ENCODE peak calls at places on chromosomes 12 and 14, in eight cellular contexts. P is neural progenitor cell, Q is OCI-LY7, A is MM.1S, M is GM23248, J is HCT116, H is SK-N-SH, K is PC-3. Z is an unnamed sample.

GRCh38 chr12:100926669-100927248 is 132.2 kb downstream of the ANO4 start:
- DNase-seq in M (peak; percentile 17), J (peak; percentile 48), H (no peak), K (peak; percentile 32), Q (no peak), P (peak; percentile 84), A (no peak), Z (peak; percentile 94)

GRCh38 chr12:64621257-64621942 is 11.1 kb downstream of the RASSF3 start:
- DNase-seq in K (no peak), M (peak; percentile 43), J (no peak), A (no peak), H (no peak), P (no peak), Q (peak; percentile 91), Z (no peak)

GRCh38 chr12:109888179-109889020 is 8.1 kb upstream of the GLTP start:
- DNase-seq in M (peak; percentile 98), J (peak; percentile 50), A (no peak), P (no peak), K (peak; percentile 90), H (no peak), Q (peak; percentile 69), Z (no peak)

GRCh38 chr14:23055621-23056256 is 1.6 kb downstream of the CDH24 start:
- DNase-seq in M (peak; percentile 53), Q (no peak), H (peak; percentile 96), J (no peak), A (no peak), K (no peak), P (no peak), Z (no peak)

GRCh38 chr12:6752931-6753771 is at the start of gene MLF2:
- DNase-seq in Q (peak; percentile 97), A (peak; percentile 98), H (peak; percentile 99), P (peak; percentile 97), J (peak; percentile 97), K (peak; percentile 95), M (peak; percentile 99), Z (peak; percentile 85)

GRCh38 chr12:65638324-65638723 is 186.0 kb upstream of the HMGA2 start:
- DNase-seq in H (no peak), A (no peak), M (no peak), P (peak; percentile 14), Q (no peak), K (no peak), J (no peak), Z (no peak)

GRCh38 chr12:71135812-71136176 is 22.0 kb downstream of the TSPAN8 start:
- DNase-seq in K (peak; percentile 89), H (no peak), M (no peak), A (no peak), J (no peak), Q (no peak), P (peak; percentile 9), Z (peak; percentile 26)

GRCh38 chr12:26651036-26651435 is 182.0 kb downstream of the ITPR2 start:
- DNase-seq in K (no peak), P (no peak), Q (no peak), J (no peak), M (no peak), A (no peak), H (no peak), Z (no peak)

GRCh38 chr12:61880186-61880585 is 380.0 kb upstream of the USP15 start:
- DNase-seq in K (no peak), J (no peak), Q (no peak), H (no peak), A (no peak), M (no peak), P (no peak), Z (no peak)

GRCh38 chr12:27343255-27344000 is 10.8 kb downstream of the BMAL2 start:
- DNase-seq in Q (no peak), J (no peak), P (no peak), M (peak; percentile 94), A (no peak), H (no peak), K (peak; percentile 99), Z (peak; percentile 28)

GRCh38 chr12:42589465-42590323 is at the start of gene PRICKLE1:
- DNase-seq in J (no peak), M (peak; percentile 86), K (peak; percentile 57), Q (peak; percentile 46), H (peak; percentile 90), P (peak; percentile 81), A (peak; percentile 61), Z (peak; percentile 67)

GRCh38 chr14:104246401-104247335 is 108.3 kb downstream of the KIF26A start:
- DNase-seq in K (peak; percentile 9), M (no peak), H (no peak), P (no peak), J (no peak), A (no peak), Q (no peak), Z (no peak)

GRCh38 chr12:52210925-52211650 is 19.3 kb upstream of the KRT80 start:
- DNase-seq in P (no peak), K (no peak), H (no peak), M (no peak), Q (no peak), A (no peak), J (no peak), Z (no peak)

GRCh38 chr12:38921025-38921677 is 15.8 kb upstream of the CPNE8 start:
- DNase-seq in M (peak; percentile 70), Q (peak; percentile 43), H (peak; percentile 25), J (peak; percentile 69), K (peak; percentile 92), P (peak; percentile 72), A (peak; percentile 82), Z (peak; percentile 77)

GRCh38 chr12:54571166-54571856 is 17.1 kb downstream of the PPP1R1A start:
- DNase-seq in M (peak; percentile 20), A (no peak), J (no peak), Q (no peak), K (no peak), H (no peak), P (peak; percentile 69), Z (peak; percentile 88)

GRCh38 chr12:118358607-118359540 is 13.8 kb downstream of the TAOK3 start:
- DNase-seq in A (no peak), K (no peak), H (no peak), M (no peak), Q (peak; percentile 50), J (no peak), P (no peak), Z (no peak)

GRCh38 chr12:2795291-2796186 is 769 bp downstream of the FKBP4 start:
- DNase-seq in P (peak; percentile 77), K (peak; percentile 49), A (peak; percentile 66), H (peak; percentile 97), J (no peak), Q (peak; percentile 72), M (peak; percentile 83), Z (peak; percentile 79)

GRCh38 chr12:88856201-88856600 is 275.9 kb upstream of the KITLG start:
- DNase-seq in P (no peak), A (no peak), K (no peak), M (no peak), Q (no peak), J (no peak), H (no peak), Z (no peak)

GRCh38 chr12:58776144-58776543 is 144.2 kb downstream of the LRIG3 start:
- DNase-seq in P (no peak), K (no peak), J (no peak), H (no peak), Q (no peak), A (no peak), M (no peak), Z (no peak)

GRCh38 chr12:32542550-32543229 is 136.4 kb upstream of the DNM1L start:
- DNase-seq in A (no peak), K (no peak), J (no peak), Q (no peak), H (no peak), P (no peak), M (no peak), Z (no peak)

GRCh38 chr12:32544893-32545292 is 134.2 kb upstream of the DNM1L start:
- DNase-seq in P (no peak), Q (peak; percentile 53), J (no peak), A (no peak), M (no peak), K (no peak), H (no peak), Z (no peak)

GRCh38 chr12:32548691-32549412 is 130.2 kb upstream of the DNM1L start:
- DNase-seq in J (no peak), K (no peak), A (no peak), M (peak; percentile 71), Q (no peak), P (no peak), H (no peak), Z (no peak)

GRCh38 chr12:32546272-32546671 is 132.8 kb upstream of the DNM1L start:
- DNase-seq in P (no peak), Q (no peak), M (no peak), K (no peak), H (no peak), J (no peak), A (no peak), Z (no peak)

GRCh38 chr12:32545413-32545970 is 133.6 kb upstream of the DNM1L start:
- DNase-seq in M (no peak), Q (peak; percentile 50), H (no peak), J (no peak), P (no peak), K (no peak), A (no peak), Z (no peak)
- TF ChIP-seq EZH2phosphoT487 in M (no peak), Q (no peak), H (no peak), J (no peak), P (no peak), K (no peak), A (no peak), Z (no peak)

GRCh38 chr14:53571990-53572389 is 384.6 kb downstream of the BMP4 start:
- DNase-seq in K (no peak), A (no peak), Q (no peak), M (no peak), P (peak; percentile 29), H (peak; percentile 44), J (no peak), Z (peak; percentile 65)
- TF ChIP-seq EZH2phosphoT487 in K (no peak), A (no peak), Q (no peak), M (no peak), P (no peak), H (no peak), J (no peak), Z (no peak)

GRCh38 chr12:30823764-30824163 is 69.0 kb upstream of the CAPRIN2 start:
- DNase-seq in A (no peak), Q (no peak), J (no peak), K (no peak), P (no peak), M (no peak), H (no peak), Z (peak; percentile 45)
- TF ChIP-seq EZH2phosphoT487 in A (no peak), Q (no peak), J (no peak), K (no peak), P (no peak), M (no peak), H (no peak), Z (no peak)

GRCh38 chr12:86196465-86196864 is 59.7 kb downstream of the MGAT4C start:
- DNase-seq in A (no peak), K (no peak), J (no peak), P (no peak), M (no peak), Q (no peak), H (no peak), Z (no peak)

GRCh38 chr12:86194721-86195120 is 61.5 kb downstream of the MGAT4C start:
- DNase-seq in P (no peak), H (no peak), M (no peak), J (no peak), Q (no peak), K (no peak), A (no peak), Z (no peak)

DNA sequence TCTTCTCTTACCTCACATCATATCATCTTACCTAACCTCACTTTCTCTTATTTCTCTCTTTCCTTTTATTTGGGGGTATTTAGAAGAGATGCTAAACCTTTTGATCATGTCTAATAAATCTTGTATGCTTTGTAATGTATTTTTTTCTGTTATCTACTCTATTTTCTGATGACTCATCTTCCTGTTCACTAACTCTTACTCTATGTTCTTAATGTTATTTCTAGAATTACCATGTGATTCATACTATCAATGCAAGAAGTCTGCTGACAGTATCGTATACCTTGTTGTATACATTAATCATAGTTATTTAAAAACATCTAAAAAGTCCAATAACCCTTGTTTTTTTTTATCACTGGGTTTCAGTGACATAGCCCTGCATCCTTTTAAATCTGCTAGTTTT is 62.3 kb downstream of the MGAT4C start:
- DNase-seq in Q (no peak), A (no peak), M (no peak), J (no peak), K (peak; percentile 43), H (no peak), P (no peak), Z (no peak)
- TF ChIP-seq EZH2phosphoT487 in Q (no peak), A (no peak), M (no peak), J (no peak), K (no peak), H (no peak), P (no peak), Z (no peak)